ENCODE peak calls at places on chromosomes 7 and 10, in ten cellular contexts. V is mesendoderm; F is AG20443; D is skeletal muscle cell; I is SW480; Q is posterior cingulate gyrus; X is HS-5; E is NCI-H345; R is psoas muscle; A is activated naive CD4-positive, alpha-beta T cell treated with anti-CD3 and anti-CD28 coated beads, Interleukin-2, amount 10 ng/mL, durations not matched to agents 7 days and 5 days. P is an unnamed sample.

GRCh38 chr7:100358027-100358856 is at the start of gene PILRB:
- DNase-seq in V (no peak), F (no peak), D (no peak), I (no peak), Q (no peak), X (no peak), E (no peak), R (no peak), A (no peak), P (no peak)

GRCh38 chr7:32942783-32943653 is 14.2 kb upstream of the FKBP9 start:
- DNase-seq in V (peak), F (peak), D (no peak), I (peak), Q (peak), X (peak), E (peak), R (peak), A (peak), P (peak)

GRCh38 chr10:112649492-112650152 is 202.6 kb downstream of the VTI1A start:
- DNase-seq in V (peak), F (no peak), D (peak), I (no peak), Q (no peak), X (peak), E (no peak), R (no peak), A (no peak), P (no peak)

GRCh38 chr7:135251502-135252327 is 18.1 kb downstream of the STRA8 start:
- DNase-seq in V (no peak), F (no peak), D (no peak), I (peak), Q (no peak), X (no peak), E (no peak), R (no peak), A (no peak), P (no peak)

GRCh38 chr10:49512121-49512809 is 26.7 kb downstream of the ERCC6 start:
- DNase-seq in V (peak), F (peak), D (peak), I (peak), Q (no peak), X (no peak), E (peak), R (no peak), A (peak), P (peak)

GRCh38 chr10:1048349-1048731 is 579 bp downstream of the IDI1 start:
- DNase-seq in V (no peak), F (no peak), D (no peak), I (peak), Q (peak), X (no peak), E (peak), R (peak), A (peak), P (no peak)

GRCh38 chr10:116685807-116686206 is 56.6 kb downstream of the HSPA12A start:
- DNase-seq in V (no peak), F (no peak), D (no peak), I (no peak), Q (no peak), X (no peak), E (no peak), R (no peak), A (no peak), P (no peak)

GRCh38 chr7:134458341-134458805 is 527 bp downstream of the AKR1B1 start:
- DNase-seq in V (peak), F (peak), D (no peak), I (no peak), Q (peak), X (no peak), E (peak), R (peak), A (peak), P (peak)

GRCh38 chr7:55365680-55366460 is 733 bp downstream of the LANCL2 start:
- DNase-seq in V (peak), F (peak), D (peak), I (peak), Q (peak), X (peak), E (peak), R (peak), A (peak), P (peak)

GRCh38 chr7:80533287-80533686 is 21.4 kb upstream of the GNAT3 start:
- DNase-seq in V (peak), F (peak), D (no peak), I (no peak), Q (no peak), X (no peak), E (no peak), R (no peak), A (no peak), P (no peak)

GRCh38 chr10:106278385-106278784 is 886.1 kb downstream of the SORCS1 start:
- DNase-seq in V (peak), F (peak), D (no peak), I (no peak), Q (no peak), X (no peak), E (no peak), R (no peak), A (no peak), P (no peak)

GRCh38 chr7:117004899-117005298 is 51.6 kb downstream of the ST7 start:
- DNase-seq in V (peak), F (no peak), D (no peak), I (no peak), Q (no peak), X (no peak), E (no peak), R (no peak), A (no peak), P (no peak)

GRCh38 chr7:29091121-29091601 is 55.2 kb downstream of the CPVL start:
- DNase-seq in V (peak), F (peak), D (no peak), I (no peak), Q (no peak), X (no peak), E (peak), R (peak), A (peak), P (no peak)

GRCh38 chr7:18859331-18859730 is 258.1 kb downstream of the TWIST1 start:
- DNase-seq in V (no peak), F (no peak), D (peak), I (no peak), Q (no peak), X (no peak), E (no peak), R (no peak), A (no peak), P (no peak)

GRCh38 chr10:13816195-13816926 is 229.6 kb downstream of the PRPF18 start:
- DNase-seq in V (no peak), F (peak), D (no peak), I (no peak), Q (peak), X (no peak), E (peak), R (peak), A (no peak), P (peak)

GRCh38 chr10:60742512-60742911 is 35.8 kb upstream of the CDK1 start:
- DNase-seq in V (peak), F (no peak), D (no peak), I (no peak), Q (no peak), X (no peak), E (no peak), R (no peak), A (no peak), P (no peak)

GRCh38 chr7:156892821-156893706 is at the start of gene LMBR1:
- DNase-seq in V (peak), F (peak), D (peak), I (peak), Q (peak), X (peak), E (peak), R (peak), A (peak), P (peak)

GRCh38 chr7:101564778-101565211 is 64.3 kb downstream of the MYL10 start:
- DNase-seq in V (peak), F (peak), D (no peak), I (peak), Q (no peak), X (no peak), E (no peak), R (no peak), A (no peak), P (no peak)

GRCh38 chr10:124285587-124286527 is 132.9 kb downstream of the OAT start:
- DNase-seq in V (no peak), F (no peak), D (no peak), I (no peak), Q (no peak), X (no peak), E (no peak), R (no peak), A (no peak), P (no peak)

GRCh38 chr10:80046629-80047441 is 31.6 kb upstream of the TMEM254 start:
- DNase-seq in V (peak), F (peak), D (peak), I (peak), Q (peak), X (no peak), E (peak), R (peak), A (peak), P (peak)

GRCh38 chr10:75809003-75809402 is 377.6 kb downstream of the LRMDA start:
- DNase-seq in V (no peak), F (no peak), D (no peak), I (no peak), Q (no peak), X (no peak), E (no peak), R (no peak), A (no peak), P (no peak)

GRCh38 chr10:102421645-102422585 is 1.3 kb downstream of the FBXL15 start:
- DNase-seq in V (peak), F (no peak), D (no peak), I (peak), Q (no peak), X (no peak), E (no peak), R (no peak), A (peak), P (peak)

GRCh38 chr7:964401-965231 is 10.1 kb upstream of the ADAP1 start:
- DNase-seq in V (peak), F (peak), D (no peak), I (peak), Q (no peak), X (no peak), E (no peak), R (peak), A (no peak), P (no peak)

GRCh38 chr7:132130497-132130896 is 445.8 kb downstream of the PLXNA4 start:
- DNase-seq in V (no peak), F (no peak), D (no peak), I (peak), Q (no peak), X (no peak), E (no peak), R (no peak), A (peak), P (no peak)

GRCh38 chr7:87204933-87205332 is 14.6 kb downstream of the TMEM243 start:
- DNase-seq in V (peak), F (no peak), D (no peak), I (no peak), Q (no peak), X (no peak), E (no peak), R (no peak), A (no peak), P (no peak)

GRCh38 chr10:83991986-83992753 is 147.1 kb upstream of the GHITM start:
- DNase-seq in V (peak), F (no peak), D (no peak), I (peak), Q (no peak), X (no peak), E (peak), R (no peak), A (peak), P (peak)

GRCh38 chr10:116773306-116773705 is 30.9 kb upstream of the HSPA12A start:
- DNase-seq in V (no peak), F (no peak), D (no peak), I (no peak), Q (no peak), X (no peak), E (no peak), R (no peak), A (no peak), P (no peak)

GRCh38 chr7:121178869-121179497 is 149.8 kb upstream of the WNT16 start:
- DNase-seq in V (no peak), F (no peak), D (no peak), I (no peak), Q (no peak), X (no peak), E (no peak), R (no peak), A (no peak), P (no peak)